ENCODE peak calls at places on chromosomes 3 and 15, in five cellular contexts. G, Z, C, Y and R are unnamed samples.

GRCh38 chr15:100731259-100732156 is 129.1 kb downstream of the ASB7 start:
- DNase-seq in C (no peak), Y (no peak), Z (no peak), G (no peak), R (no peak)

GRCh38 chr3:31891876-31892455 is 89.1 kb downstream of the OSBPL10 start:
- DNase-seq in Z (no peak), C (no peak), G (no peak), Y (no peak), R (no peak)

GRCh38 chr15:75721923-75722870 is 9.5 kb upstream of the CSPG4 start:
- DNase-seq in Y (no peak), Z (no peak), G (no peak), C (no peak), R (no peak)

GRCh38 chr3:53939081-53939582 is 47.5 kb upstream of the SELENOK start:
- DNase-seq in Y (no peak), G (no peak), Z (no peak), C (no peak), R (no peak)

GRCh38 chr3:16350041-16350952 is 85.3 kb downstream of the OXNAD1 start:
- DNase-seq in Y (no peak), G (no peak), C (no peak), Z (no peak), R (no peak)

GRCh38 chr3:104279617-104280016 is 1087.1 kb upstream of the ALCAM start:
- DNase-seq in Z (no peak), Y (no peak), C (no peak), G (no peak), R (no peak)

GRCh38 chr15:42736178-42736792 is 643 bp downstream of the CDAN1 start:
- DNase-seq in Y (no peak), G (no peak), C (no peak), Z (peak), R (peak)

GRCh38 chr3:59189561-59190338 is 139.9 kb upstream of the CFAP20DC start:
- DNase-seq in Y (no peak), G (no peak), C (no peak), Z (no peak), R (no peak)

GRCh38 chr3:51687472-51688205 is 16.6 kb downstream of the TEX264 start:
- DNase-seq in Y (no peak), G (no peak), C (no peak), Z (no peak), R (no peak)

GRCh38 chr3:146421814-146422748 is 47.3 kb downstream of the PLSCR2 start:
- DNase-seq in C (no peak), G (no peak), Z (no peak), Y (no peak), R (no peak)

GRCh38 chr15:28952666-28953491 is 67.1 kb downstream of the APBA2 start:
- DNase-seq in C (no peak), Y (no peak), G (no peak), Z (no peak), R (no peak)

GRCh38 chr3:184716652-184717607 is 5.1 kb upstream of the MAGEF1 start:
- DNase-seq in C (peak), Z (no peak), Y (no peak), G (no peak), R (no peak)

GRCh38 chr3:159839561-159840379 is 148.9 kb upstream of the IL12A start:
- DNase-seq in G (no peak), Y (no peak), C (peak), Z (no peak), R (no peak)

GRCh38 chr3:113514265-113514769 is 639 bp downstream of the SPICE1 start:
- DNase-seq in C (no peak), Z (no peak), G (no peak), Y (no peak), R (no peak)

GRCh38 chr3:52364322-52364721 is 48.2 kb downstream of the DNAH1 start:
- DNase-seq in Y (no peak), C (no peak), Z (no peak), G (no peak), R (no peak)

GRCh38 chr15:79050977-79051376 is 39.6 kb downstream of the RASGRF1 start:
- DNase-seq in Z (no peak), Y (no peak), C (peak), G (no peak), R (no peak)

GRCh38 chr3:11530153-11530721 is 113.5 kb downstream of the VGLL4 start:
- DNase-seq in G (no peak), C (peak), Y (no peak), Z (no peak), R (no peak)

GRCh38 chr3:58666683-58667082 is at the start of gene FAM3D:
- DNase-seq in G (no peak), Z (no peak), Y (no peak), C (no peak), R (no peak)

GRCh38 chr3:49311283-49311682 is 28.6 kb downstream of the USP4 start:
- DNase-seq in Z (no peak), Y (no peak), C (no peak), G (no peak), R (no peak)

GRCh38 chr3:190495796-190496195 is 18.1 kb upstream of the IL1RAP start:
- DNase-seq in C (no peak), Z (no peak), Y (no peak), G (no peak), R (no peak)

GRCh38 chr15:68227806-68228142 is 1.8 kb downstream of the CLN6 start:
- DNase-seq in G (no peak), Z (no peak), C (no peak), Y (no peak), R (peak)

GRCh38 chr3:127454051-127454450 is 136.5 kb downstream of the TPRA1 start:
- DNase-seq in C (no peak), Z (no peak), G (no peak), Y (no peak), R (no peak)

GRCh38 chr15:85362436-85363048 is 17.9 kb upstream of the AKAP13 start:
- DNase-seq in Y (no peak), C (no peak), G (no peak), Z (no peak), R (no peak)

GRCh38 chr3:62621171-62621570 is 247.8 kb upstream of the FEZF2 start:
- DNase-seq in C (no peak), Y (no peak), Z (no peak), G (no peak), R (no peak)

GRCh38 chr15:22989576-22990477 is 9.7 kb upstream of the CYFIP1 start:
- DNase-seq in Y (no peak), G (no peak), Z (no peak), C (no peak), R (no peak)

GRCh38 chr3:193040836-193041672 is 123.4 kb upstream of the MB21D2 start:
- DNase-seq in G (peak), Y (no peak), Z (peak), C (peak), R (no peak)

GRCh38 chr3:178084938-178085816 is 451.1 kb upstream of the KCNMB2 start:
- DNase-seq in C (peak), G (no peak), Y (peak), Z (no peak), R (peak)

GRCh38 chr3:149487598-149488197 is 13.2 kb downstream of the TM4SF4 start:
- DNase-seq in Z (no peak), Y (no peak), C (no peak), G (peak), R (peak)

GRCh38 chr3:37071921-37072320 is 78.6 kb downstream of the MLH1 start:
- DNase-seq in Z (no peak), G (no peak), C (no peak), Y (no peak), R (no peak)

GRCh38 chr3:31189971-31190370 is 295.5 kb upstream of the GADL1 start:
- DNase-seq in C (no peak), Y (no peak), G (no peak), Z (no peak), R (no peak)

GRCh38 chr3:44989636-44990373 is 13.8 kb downstream of the EXOSC7 start:
- DNase-seq in Z (no peak), Y (no peak), C (peak), G (no peak), R (no peak)

GRCh38 chr3:196694941-196695848 is 16.9 kb downstream of the CEP19 start:
- DNase-seq in Z (no peak), G (no peak), C (no peak), Y (no peak), R (no peak)